ENCODE peak calls at places on chromosome 10, in ten cellular contexts. T is NAMALWA; Q is BE2C; M is activated CD8-positive, alpha-beta T cell treated with anti-CD3 and anti-CD28 coated beads for 36 hours; C is Calu3; U is stimulated activated CD8-positive, alpha-beta memory T cell treated with anti-CD3 and anti-CD28 coated beads, Interleukin-4, amount 100 ng/mL, for 24 hours; H is immature natural killer cell; G is GM20000; Z is mammary epithelial cell; W is left ventricle myocardium superior. K is an unnamed sample.

GRCh38 chr10:49512121-49512809 is 26.7 kb downstream of the ERCC6 start:
- DNase-seq in T (peak; percentile 58), Q (peak; percentile 25), M (peak; percentile 28), C (peak; percentile 10), U (no peak), H (peak; percentile 48), G (peak; percentile 25), Z (peak; percentile 7), W (no peak), K (peak; percentile 12)

GRCh38 chr10:108424656-108425055 is 1260.2 kb upstream of the SORCS1 start:
- DNase-seq in T (no peak), Q (no peak), M (no peak), C (no peak), U (no peak), H (no peak), G (no peak), Z (peak; percentile 19), W (no peak), K (no peak)

GRCh38 chr10:118595598-118596425 is at the start of gene PRLHR:
- DNase-seq in T (no peak), Q (peak; percentile 67), M (no peak), C (peak; percentile 28), U (no peak), H (no peak), G (no peak), Z (no peak), W (peak; percentile 47), K (no peak)

GRCh38 chr10:109282510-109282909 is 640.8 kb downstream of the XPNPEP1 start:
- DNase-seq in T (no peak), Q (no peak), M (no peak), C (no peak), U (no peak), H (no peak), G (no peak), Z (no peak), W (no peak), K (no peak)

GRCh38 chr10:36281871-36282331 is 639.8 kb upstream of the FZD8 start:
- DNase-seq in T (no peak), Q (no peak), M (no peak), C (no peak), U (no peak), H (no peak), G (no peak), Z (no peak), W (no peak), K (no peak)

GRCh38 chr10:93917814-93918213 is 24.0 kb downstream of the SLC35G1 start:
- DNase-seq in T (no peak), Q (no peak), M (no peak), C (no peak), U (no peak), H (no peak), G (no peak), Z (no peak), W (no peak), K (no peak)

GRCh38 chr10:77264107-77264506 is 373.5 kb downstream of the KCNMA1 start:
- DNase-seq in T (no peak), Q (no peak), M (peak; percentile 65), C (no peak), U (no peak), H (peak; percentile 70), G (peak; percentile 7), Z (no peak), W (no peak), K (no peak)

GRCh38 chr10:16843252-16843870 is 26.1 kb upstream of the RSU1 start:
- DNase-seq in T (peak; percentile 65), Q (no peak), M (no peak), C (peak; percentile 11), U (no peak), H (peak; percentile 64), G (peak; percentile 21), Z (peak; percentile 61), W (no peak), K (peak; percentile 79)

GRCh38 chr10:18665815-18666558 is 6.8 kb downstream of the ARL5B start:
- DNase-seq in T (no peak), Q (no peak), M (no peak), C (no peak), U (no peak), H (no peak), G (no peak), Z (no peak), W (no peak), K (no peak)

GRCh38 chr10:15609291-15609690 is 110.4 kb downstream of the ITGA8 start:
- DNase-seq in T (no peak), Q (no peak), M (no peak), C (no peak), U (no peak), H (no peak), G (no peak), Z (no peak), W (no peak), K (no peak)

GRCh38 chr10:57418476-57418875 is 849.2 kb downstream of the IPMK start:
- DNase-seq in T (no peak), Q (no peak), M (no peak), C (no peak), U (no peak), H (no peak), G (no peak), Z (no peak), W (no peak), K (no peak)

GRCh38 chr10:114548662-114549061 is 109.4 kb downstream of the ABLIM1 start:
- DNase-seq in T (peak; percentile 10), Q (peak; percentile 21), M (peak; percentile 39), C (peak; percentile 51), U (no peak), H (no peak), G (peak; percentile 25), Z (peak; percentile 66), W (no peak), K (no peak)

GRCh38 chr10:17021661-17022060 is 108.0 kb downstream of the CUBN start:
- DNase-seq in T (no peak), Q (no peak), M (no peak), C (no peak), U (no peak), H (no peak), G (no peak), Z (no peak), W (no peak), K (no peak)

GRCh38 chr10:104824378-104825006 is 183.4 kb downstream of the SORCS3 start:
- DNase-seq in T (peak; percentile 23), Q (no peak), M (peak; percentile 46), C (peak; percentile 43), U (no peak), H (no peak), G (peak; percentile 16), Z (peak; percentile 39), W (peak; percentile 29), K (peak; percentile 15)

GRCh38 chr10:130244928-130245495 is 108.8 kb downstream of the GLRX3 start:
- DNase-seq in T (no peak), Q (no peak), M (no peak), C (no peak), U (no peak), H (no peak), G (no peak), Z (no peak), W (no peak), K (no peak)

K was measured in RPMI8226.